ENCODE peak calls at places on chromosome 18, in ten cellular contexts. A is stimulated activated CD4-positive, alpha-beta T cell treated with anti-CD3 and anti-CD28 coated beads, TNF-alpha, amount 100 ng/mL, for 4 hours; B is upper lobe of right lung; U is LoVo; E is mesenteric fat pad; S is stomach; M is right atrium auricular region; Y is non-pigmented ciliary epithelial cell; K is T-helper 1 cell; N is ELF-1. V is an unnamed sample.

GRCh38 chr18:48459016-48459415 is 49.8 kb upstream of the ZBTB7C start:
- DNase-seq in A (no peak), B (no peak), U (no peak), E (no peak), S (no peak), M (peak), Y (no peak), K (no peak), N (no peak), V (no peak)

GRCh38 chr18:26421503-26421902 is 126.8 kb downstream of the KCTD1 start:
- DNase-seq in A (no peak), B (no peak), U (no peak), E (peak), S (no peak), M (peak), Y (no peak), K (no peak), N (no peak), V (no peak)

GRCh38 chr18:78901923-78902794 is 77.5 kb upstream of the SALL3 start:
- DNase-seq in A (no peak), B (peak), U (no peak), E (peak), S (no peak), M (peak), Y (no peak), K (no peak), N (no peak), V (no peak)

GRCh38 chr18:2406544-2406943 is 164.8 kb downstream of the METTL4 start:
- DNase-seq in A (no peak), B (no peak), U (no peak), E (no peak), S (no peak), M (no peak), Y (no peak), K (no peak), N (no peak), V (peak)

GRCh38 chr18:40072761-40073160 is 1882.3 kb upstream of the PIK3C3 start:
- DNase-seq in A (no peak), B (no peak), U (no peak), E (no peak), S (no peak), M (no peak), Y (no peak), K (no peak), N (no peak), V (no peak)

GRCh38 chr18:47595816-47596501 is 334.5 kb downstream of the SMAD2 start:
- DNase-seq in A (no peak), B (no peak), U (no peak), E (no peak), S (no peak), M (no peak), Y (no peak), K (no peak), N (peak), V (no peak)

GRCh38 chr18:45825258-45825744 is at the start of gene SIGLEC15:
- DNase-seq in A (no peak), B (no peak), U (no peak), E (peak), S (no peak), M (no peak), Y (no peak), K (no peak), N (no peak), V (no peak)

GRCh38 chr18:50973367-50974126 is 5.7 kb downstream of the ELAC1 start:
- DNase-seq in A (no peak), B (no peak), U (peak), E (no peak), S (no peak), M (no peak), Y (no peak), K (no peak), N (no peak), V (peak)

GRCh38 chr18:79409313-79409712 is 13.6 kb downstream of the NFATC1 start:
- DNase-seq in A (no peak), B (no peak), U (no peak), E (no peak), S (no peak), M (no peak), Y (no peak), K (no peak), N (no peak), V (no peak)

GRCh38 chr18:44682871-44683221 is 2.2 kb downstream of the SETBP1 start:
- DNase-seq in A (no peak), B (no peak), U (no peak), E (no peak), S (peak), M (no peak), Y (no peak), K (no peak), N (peak), V (no peak)

V was measured in choroid plexus epithelial cell.